ENCODE peak calls at places on chromosomes 4 and X, in five cellular contexts. One of them, this sample, is unnamed.

GRCh38 chrX:42776195-42776594 is 1.8 kb downstream of the PPP1R2C start:
- DNase-seq in brain microvascular endothelial cell: peak
- DNase-seq in keratinocyte: no peak
- DNase-seq in heart left ventricle: peak
- DNase-seq in transverse colon: no peak
- DNase-seq in this sample: no peak

GRCh38 chrX:56248492-56248891 is 16.3 kb downstream of the KLF8 start:
- DNase-seq in brain microvascular endothelial cell: peak
- DNase-seq in keratinocyte: no peak
- DNase-seq in transverse colon: peak
- DNase-seq in heart left ventricle: peak
- DNase-seq in this sample: peak

GRCh38 chrX:69165116-69165651 is at the start of gene PJA1:
- DNase-seq in brain microvascular endothelial cell: peak
- DNase-seq in heart left ventricle: peak
- DNase-seq in keratinocyte: no peak
- DNase-seq in transverse colon: peak
- DNase-seq in this sample: no peak

GRCh38 chr4:186778134-186778533 is 54.5 kb upstream of the FAT1 start:
- DNase-seq in heart left ventricle: no peak
- DNase-seq in keratinocyte: no peak
- DNase-seq in brain microvascular endothelial cell: no peak
- DNase-seq in transverse colon: no peak
- DNase-seq in this sample: no peak

GRCh38 chr4:104973708-104974107 is 173.0 kb upstream of the TET2 start:
- DNase-seq in keratinocyte: no peak
- DNase-seq in transverse colon: no peak
- DNase-seq in brain microvascular endothelial cell: no peak
- DNase-seq in heart left ventricle: no peak
- DNase-seq in this sample: no peak

GRCh38 chr4:38856046-38856445 is 571 bp downstream of the TLR6 start:
- DNase-seq in heart left ventricle: no peak
- DNase-seq in brain microvascular endothelial cell: no peak
- DNase-seq in keratinocyte: no peak
- DNase-seq in transverse colon: no peak
- DNase-seq in this sample: no peak

GRCh38 chr4:126705271-126705670 is 927.5 kb upstream of the INTU start:
- DNase-seq in brain microvascular endothelial cell: peak
- DNase-seq in transverse colon: no peak
- DNase-seq in keratinocyte: no peak
- DNase-seq in heart left ventricle: no peak
- DNase-seq in this sample: no peak

GRCh38 chr4:30821891-30822612 is 101.9 kb downstream of the PCDH7 start:
- DNase-seq in keratinocyte: no peak
- DNase-seq in brain microvascular endothelial cell: peak
- DNase-seq in heart left ventricle: no peak
- DNase-seq in transverse colon: no peak
- DNase-seq in this sample: no peak

GRCh38 chrX:54794795-54795194 is 3.3 kb downstream of the ITIH6 start:
- DNase-seq in heart left ventricle: no peak
- DNase-seq in keratinocyte: no peak
- DNase-seq in brain microvascular endothelial cell: no peak
- DNase-seq in transverse colon: no peak
- DNase-seq in this sample: no peak

GRCh38 chr4:100317032-100317864 is 127.0 kb upstream of the DDIT4L start:
- DNase-seq in transverse colon: no peak
- DNase-seq in heart left ventricle: no peak
- DNase-seq in keratinocyte: no peak
- DNase-seq in brain microvascular endothelial cell: no peak
- DNase-seq in this sample: no peak

GRCh38 chr4:37687175-37687525 is 974 bp upstream of the RELL1 start:
- DNase-seq in keratinocyte: no peak
- DNase-seq in heart left ventricle: no peak
- DNase-seq in transverse colon: no peak
- DNase-seq in brain microvascular endothelial cell: no peak
- DNase-seq in this sample: no peak

GRCh38 chr4:5051210-5051691 is at the start of gene STK32B:
- DNase-seq in keratinocyte: no peak
- DNase-seq in heart left ventricle: peak
- DNase-seq in brain microvascular endothelial cell: peak
- DNase-seq in transverse colon: peak
- DNase-seq in this sample: no peak

GRCh38 chr4:10808591-10808990 is 124.0 kb upstream of the CLNK start:
- DNase-seq in transverse colon: no peak
- DNase-seq in brain microvascular endothelial cell: peak
- DNase-seq in heart left ventricle: peak
- DNase-seq in keratinocyte: no peak
- DNase-seq in this sample: no peak

GRCh38 chrX:66632986-66633385 is 5.9 kb downstream of the EDA2R start:
- DNase-seq in brain microvascular endothelial cell: no peak
- DNase-seq in transverse colon: no peak
- DNase-seq in keratinocyte: no peak
- DNase-seq in heart left ventricle: no peak
- DNase-seq in this sample: no peak

GRCh38 chr4:20589436-20589835 is 110.8 kb upstream of the PACRGL start:
- DNase-seq in keratinocyte: no peak
- DNase-seq in transverse colon: no peak
- DNase-seq in heart left ventricle: no peak
- DNase-seq in brain microvascular endothelial cell: no peak
- DNase-seq in this sample: no peak

GRCh38 chr4:16544251-16544721 is 318.0 kb upstream of the TAPT1 start:
- DNase-seq in transverse colon: no peak
- DNase-seq in heart left ventricle: peak
- DNase-seq in keratinocyte: no peak
- DNase-seq in brain microvascular endothelial cell: no peak
- DNase-seq in this sample: no peak

GRCh38 chrX:136608295-136608933 is 39.5 kb upstream of the CD40LG start:
- DNase-seq in heart left ventricle: peak
- DNase-seq in brain microvascular endothelial cell: no peak
- DNase-seq in transverse colon: peak
- DNase-seq in keratinocyte: no peak
- DNase-seq in this sample: no peak

GRCh38 chr4:86927843-86928395 is 6.9 kb upstream of the AFF1 start:
- DNase-seq in transverse colon: peak
- DNase-seq in heart left ventricle: no peak
- DNase-seq in keratinocyte: peak
- DNase-seq in brain microvascular endothelial cell: peak
- DNase-seq in this sample: no peak

DNA sequence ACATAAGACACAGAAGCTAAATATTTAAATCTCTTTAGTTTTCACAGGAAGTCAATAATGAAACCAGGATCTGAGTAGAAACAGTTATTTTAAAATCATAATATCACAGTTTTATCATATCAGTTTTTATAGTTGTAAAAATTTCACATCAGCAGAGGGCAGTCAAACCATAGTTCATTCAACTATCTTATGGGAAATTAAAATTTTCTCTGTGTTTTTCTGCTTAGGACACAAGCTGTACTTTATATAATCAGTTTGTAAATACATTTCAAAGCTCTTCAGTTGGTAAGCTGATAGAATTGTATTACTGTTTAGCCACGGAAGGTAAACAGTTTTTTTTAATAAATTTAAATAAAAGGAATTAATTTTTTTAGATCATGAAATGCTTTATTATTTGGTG is 204.8 kb upstream of the NUDT6 start:
- DNase-seq in keratinocyte: no peak
- DNase-seq in brain microvascular endothelial cell: no peak
- DNase-seq in heart left ventricle: no peak
- DNase-seq in transverse colon: no peak
- DNase-seq in this sample: no peak
- TF ChIP-seq CTCF in keratinocyte: no peak
- TF ChIP-seq CTCF in brain microvascular endothelial cell: no peak
- TF ChIP-seq CTCF in heart left ventricle: peak
- TF ChIP-seq CTCF in transverse colon: no peak
- TF ChIP-seq CTCF in this sample: no peak

GRCh38 chrX:143632625-143633387 is 3.1 kb downstream of the SLITRK4 start:
- DNase-seq in heart left ventricle: no peak
- DNase-seq in transverse colon: no peak
- DNase-seq in brain microvascular endothelial cell: no peak
- DNase-seq in keratinocyte: no peak
- DNase-seq in this sample: no peak
- H3K4me3 ChIP-seq in heart left ventricle: peak
- H3K4me3 ChIP-seq in transverse colon: no peak
- H3K4me3 ChIP-seq in brain microvascular endothelial cell: no peak
- H3K4me3 ChIP-seq in keratinocyte: no peak
- H3K4me3 ChIP-seq in this sample: no peak

DNA sequence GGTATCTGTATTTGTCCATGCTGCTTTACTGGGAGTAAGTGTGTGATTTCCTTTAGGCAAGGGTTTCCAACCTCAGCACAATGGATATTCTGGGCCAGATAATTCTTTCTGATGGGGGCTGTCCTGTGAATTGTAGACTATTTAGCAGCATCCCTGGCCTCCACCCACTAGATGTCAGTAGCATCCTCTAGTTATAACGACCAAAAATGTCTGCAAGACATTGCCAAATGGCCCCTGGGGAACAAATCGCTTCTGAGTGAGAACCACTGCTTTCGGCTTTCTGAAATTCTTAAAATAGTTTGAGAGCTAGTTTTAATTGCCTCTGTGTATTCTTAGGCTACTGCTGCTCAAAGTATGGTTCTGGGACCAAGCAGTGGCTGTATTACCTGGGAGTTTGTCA is 81.2 kb upstream of the GPM6B start:
- DNase-seq in brain microvascular endothelial cell: peak
- DNase-seq in transverse colon: no peak
- DNase-seq in keratinocyte: no peak
- DNase-seq in heart left ventricle: peak
- DNase-seq in this sample: peak
- TF ChIP-seq CTCF in brain microvascular endothelial cell: peak
- TF ChIP-seq CTCF in transverse colon: no peak
- TF ChIP-seq CTCF in keratinocyte: peak
- TF ChIP-seq CTCF in heart left ventricle: peak
- TF ChIP-seq CTCF in this sample: no peak

DNA sequence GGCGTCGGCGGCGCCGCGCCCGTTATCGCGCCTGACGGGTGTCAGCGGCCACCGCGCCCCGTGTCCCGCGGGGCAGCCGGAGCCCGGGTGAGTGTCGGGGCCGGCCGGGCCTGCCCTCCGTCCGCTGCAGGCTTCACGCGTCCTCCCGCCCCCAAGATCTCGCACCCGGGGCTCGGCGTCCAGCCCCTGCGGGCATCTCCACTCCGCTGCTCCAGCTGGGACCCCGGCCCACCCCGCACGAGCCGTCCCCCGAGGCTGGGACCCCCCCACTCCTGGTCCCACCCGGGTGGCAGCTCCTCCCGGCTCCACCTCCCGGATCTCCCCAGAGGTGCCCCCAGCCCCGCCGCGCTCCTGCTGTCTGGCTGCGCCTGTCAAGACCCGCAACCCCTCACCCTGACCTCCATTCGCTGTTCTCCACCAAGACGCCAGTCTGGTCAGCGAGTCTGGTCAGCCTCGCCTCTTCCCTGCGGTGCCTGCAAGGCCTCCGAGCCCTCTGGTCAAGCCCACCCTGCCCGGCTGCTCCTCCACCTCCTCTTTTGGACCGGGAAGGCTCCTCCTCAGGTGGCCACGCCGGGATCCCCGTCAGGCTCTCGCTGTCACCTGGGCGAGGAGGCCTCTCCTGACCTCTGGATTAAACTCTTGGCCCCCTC is 66.0 kb upstream of the NKX1-1 start:
- DNase-seq in keratinocyte: no peak
- DNase-seq in transverse colon: peak
- DNase-seq in heart left ventricle: no peak
- DNase-seq in brain microvascular endothelial cell: no peak
- DNase-seq in this sample: no peak
- H3K4me3 ChIP-seq in keratinocyte: no peak
- H3K4me3 ChIP-seq in transverse colon: no peak
- H3K4me3 ChIP-seq in heart left ventricle: no peak
- H3K4me3 ChIP-seq in brain microvascular endothelial cell: no peak
- H3K4me3 ChIP-seq in this sample: no peak

GRCh38 chr4:41994461-41994860 is 4.1 kb downstream of the SLC30A9 start:
- DNase-seq in keratinocyte: no peak
- DNase-seq in heart left ventricle: no peak
- DNase-seq in brain microvascular endothelial cell: no peak
- DNase-seq in transverse colon: no peak
- DNase-seq in this sample: no peak

GRCh38 chr4:41990029-41990382 is 324 bp upstream of the SLC30A9 start:
- DNase-seq in heart left ventricle: no peak
- DNase-seq in transverse colon: no peak
- DNase-seq in keratinocyte: no peak
- DNase-seq in brain microvascular endothelial cell: no peak
- DNase-seq in this sample: no peak

GRCh38 chr4:41991916-41992767 is 1.8 kb downstream of the SLC30A9 start:
- DNase-seq in keratinocyte: no peak
- DNase-seq in heart left ventricle: no peak
- DNase-seq in brain microvascular endothelial cell: no peak
- DNase-seq in transverse colon: no peak
- DNase-seq in this sample: no peak

GRCh38 chr4:41992967-41993857 is 2.9 kb downstream of the SLC30A9 start:
- DNase-seq in keratinocyte: no peak
- DNase-seq in brain microvascular endothelial cell: no peak
- DNase-seq in heart left ventricle: no peak
- DNase-seq in transverse colon: no peak
- DNase-seq in this sample: no peak

DNA sequence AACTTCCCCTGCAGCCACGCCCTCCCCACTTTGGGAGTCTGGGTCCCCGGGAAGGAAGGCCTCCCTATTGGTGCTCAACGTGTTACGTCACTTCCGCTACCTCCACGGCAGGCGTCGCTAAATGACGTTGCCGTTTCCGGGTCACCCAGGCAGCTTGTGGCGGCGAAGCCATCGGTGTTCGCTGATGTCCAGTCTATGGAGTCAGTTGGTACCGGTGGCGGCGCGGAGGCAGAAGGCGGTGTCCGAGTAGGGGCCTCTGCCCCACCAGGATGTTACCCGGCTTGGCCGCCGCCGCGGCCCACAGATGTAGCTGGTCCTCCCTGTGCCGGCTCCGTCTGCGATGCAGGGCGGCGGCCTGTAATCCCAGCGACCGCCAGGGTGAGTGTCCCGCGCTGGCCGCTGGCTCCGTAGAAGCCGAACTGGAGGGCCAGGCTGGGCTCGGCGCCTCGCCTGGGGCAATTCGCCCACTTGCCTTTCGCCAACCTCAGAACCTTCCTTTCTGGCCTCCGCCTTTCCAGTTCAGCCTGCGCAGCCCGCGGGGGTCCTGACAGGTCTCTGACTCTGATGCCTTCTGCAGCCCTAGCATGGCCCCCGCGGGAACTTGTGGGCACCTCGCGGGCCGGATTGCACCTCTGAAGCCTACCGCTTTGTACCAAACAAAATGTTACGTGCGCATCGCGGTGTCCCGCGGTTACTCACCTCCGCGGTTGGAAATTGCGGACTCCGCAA is at the start of gene SLC30A9:
- DNase-seq in heart left ventricle: peak
- DNase-seq in brain microvascular endothelial cell: peak
- DNase-seq in keratinocyte: peak
- DNase-seq in transverse colon: peak
- DNase-seq in this sample: peak
- TF ChIP-seq CTCF in heart left ventricle: peak
- TF ChIP-seq CTCF in brain microvascular endothelial cell: peak
- TF ChIP-seq CTCF in keratinocyte: no peak
- TF ChIP-seq CTCF in transverse colon: peak
- TF ChIP-seq CTCF in this sample: peak

This sample was measured in HFF-Myc.